ENCODE peak calls at places on chromosomes 12 and 14, in seven cellular contexts. Y, A, V, M, F, G and N are unnamed samples.

GRCh38 chr12:120833849-120834248 is 70.3 kb downstream of the SPPL3 start:
- DNase-seq in Y (peak; percentile 64), A (peak; percentile 27), V (no peak), M (no peak), F (peak; percentile 75), G (no peak), N (no peak)

GRCh38 chr14:22438742-22439141 is 150.3 kb downstream of the DAD1 start:
- DNase-seq in Y (no peak), A (no peak), V (no peak), M (no peak), F (no peak), G (no peak), N (no peak)

GRCh38 chr14:93549578-93549977 is 118.8 kb downstream of the UNC79 start:
- DNase-seq in Y (no peak), A (no peak), V (no peak), M (no peak), F (no peak), G (no peak), N (no peak)

GRCh38 chr14:88007608-88008007 is 2.7 kb downstream of the GPR65 start:
- DNase-seq in Y (no peak), A (no peak), V (no peak), M (no peak), F (no peak), G (no peak), N (no peak)

GRCh38 chr14:56036353-56036752 is 81.9 kb upstream of the PELI2 start:
- DNase-seq in Y (no peak), A (no peak), V (no peak), M (no peak), F (peak; percentile 8), G (peak; percentile 41), N (no peak)

GRCh38 chr14:59464651-59465569 is at the start of gene GPR135:
- DNase-seq in Y (peak; percentile 56), A (peak; percentile 80), V (no peak), M (peak; percentile 59), F (peak; percentile 78), G (peak; percentile 70), N (peak; percentile 62)

GRCh38 chr12:15664491-15664890 is 124.7 kb downstream of the EPS8 start:
- DNase-seq in Y (peak; percentile 56), A (peak; percentile 78), V (no peak), M (no peak), F (peak; percentile 51), G (no peak), N (peak; percentile 73)

GRCh38 chr12:63989301-63989845 is 144.9 kb downstream of the SRGAP1 start:
- DNase-seq in Y (peak; percentile 77), A (peak; percentile 87), V (no peak), M (peak; percentile 47), F (peak; percentile 52), G (no peak), N (peak; percentile 85)

GRCh38 chr12:77402726-77403125 is 337.4 kb upstream of the E2F7 start:
- DNase-seq in Y (peak; percentile 3), A (peak; percentile 89), V (no peak), M (peak; percentile 44), F (peak; percentile 50), G (no peak), N (peak; percentile 87)

GRCh38 chr12:21695896-21696295 is 38.3 kb upstream of the LDHB start:
- DNase-seq in Y (no peak), A (no peak), V (no peak), M (no peak), F (peak; percentile 23), G (no peak), N (no peak)

GRCh38 chr12:113889806-113890581 is 76.1 kb downstream of the RBM19 start:
- DNase-seq in Y (no peak), A (peak; percentile 24), V (no peak), M (no peak), F (no peak), G (peak; percentile 25), N (no peak)

GRCh38 chr12:53676715-53677611 is 1.1 kb upstream of the ATP5MC2 start:
- DNase-seq in Y (peak; percentile 32), A (peak; percentile 35), V (no peak), M (peak; percentile 26), F (peak; percentile 66), G (peak; percentile 74), N (no peak)

GRCh38 chr12:130686511-130686981 is 29.6 kb downstream of the RIMBP2 start:
- DNase-seq in Y (no peak), A (no peak), V (no peak), M (no peak), F (no peak), G (no peak), N (no peak)

GRCh38 chr12:45930369-45930768 is 60.0 kb downstream of the SCAF11 start:
- DNase-seq in Y (no peak), A (no peak), V (no peak), M (no peak), F (no peak), G (no peak), N (no peak)

GRCh38 chr14:50023671-50024490 is 92.5 kb downstream of the VCPKMT start:
- DNase-seq in Y (peak; percentile 89), A (peak; percentile 91), V (no peak), M (no peak), F (peak; percentile 91), G (no peak), N (peak; percentile 89)

GRCh38 chr14:22088614-22089359 is 415.2 kb upstream of the OR4E1 start:
- DNase-seq in Y (peak; percentile 27), A (peak; percentile 4), V (no peak), M (peak; percentile 83), F (no peak), G (no peak), N (no peak)

GRCh38 chr12:50258167-50258551 is 25.2 kb downstream of the LIMA1 start:
- DNase-seq in Y (no peak), A (no peak), V (no peak), M (no peak), F (peak; percentile 46), G (no peak), N (no peak)
- H2AFZ ChIP-seq in Y (no peak overlapping the region), A (no peak overlapping the region), V (no peak overlapping the region), M (no peak overlapping the region), F (no peak overlapping the region), G (no peak overlapping the region), N (no peak overlapping the region)

GRCh38 chr12:92136883-92137582 is 8.6 kb downstream of the BTG1 start:
- DNase-seq in Y (peak; percentile 97), A (peak; percentile 90), V (no peak), M (peak; percentile 68), F (peak; percentile 90), G (peak; percentile 48), N (peak; percentile 87)

GRCh38 chr12:92138144-92138543 is 7.5 kb downstream of the BTG1 start:
- DNase-seq in Y (no peak), A (no peak), V (no peak), M (peak; percentile 24), F (peak; percentile 21), G (no peak), N (no peak)

GRCh38 chr12:92134638-92135274 is 10.9 kb downstream of the BTG1 start:
- DNase-seq in Y (peak; percentile 84), A (peak; percentile 82), V (no peak), M (peak; percentile 56), F (peak; percentile 85), G (no peak), N (peak; percentile 75)

GRCh38 chr12:92133795-92134637 is 11.6 kb downstream of the BTG1 start:
- DNase-seq in Y (no peak), A (no peak), V (no peak), M (no peak), F (no peak), G (no peak), N (no peak)

DNA sequence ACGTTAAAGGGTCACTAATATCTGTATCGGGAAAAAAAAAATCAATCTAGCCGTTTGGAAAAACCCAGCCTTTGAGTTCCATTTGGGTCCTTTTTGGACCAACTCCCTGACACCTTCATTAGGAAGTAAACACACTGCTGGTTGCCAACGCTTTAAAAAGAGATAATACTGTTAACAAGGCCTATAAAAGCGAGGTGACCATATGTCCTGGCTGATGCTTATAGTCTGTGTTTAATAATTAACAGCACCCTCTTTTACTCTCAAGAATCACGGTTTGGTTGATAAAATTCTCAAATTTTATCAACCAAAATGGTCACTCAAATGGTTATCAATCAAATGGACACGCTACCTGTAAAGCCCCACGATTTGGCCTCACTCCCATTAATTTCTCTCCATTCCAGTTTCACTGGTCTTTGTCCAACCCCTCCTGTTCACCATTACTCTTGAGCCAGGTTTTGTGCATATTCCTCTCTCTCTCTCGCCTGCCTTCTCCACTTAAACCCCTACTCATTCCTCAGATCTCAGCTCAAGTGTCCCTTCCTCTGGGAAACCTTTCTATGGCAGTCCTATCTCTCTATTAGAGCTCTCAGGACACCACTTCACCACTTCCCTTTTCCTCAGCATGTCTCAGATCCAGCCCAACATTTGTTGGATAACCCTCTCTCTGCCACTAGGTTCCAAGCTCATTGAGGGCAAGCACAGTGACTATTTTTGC is 9.5 kb downstream of the BTG1 start:
- DNase-seq in Y (no peak), A (no peak), V (no peak), M (no peak), F (no peak), G (no peak), N (no peak)
- H3K4me1 ChIP-seq in Y (peaks cover 19% of the 10 kb centered on the region), A (peaks cover 22% of the 10 kb centered on the region), V (peaks cover 81% of the 10 kb centered on the region), M (peaks cover 57% of the 10 kb centered on the region), F (peaks cover 87% of the 10 kb centered on the region), G (peaks cover 76% of the 10 kb centered on the region), N (peaks cover 43% of the 10 kb centered on the region)

GRCh38 chr12:116568203-116568602 is 9.0 kb downstream of the MAP1LC3B2 start:
- DNase-seq in Y (no peak), A (no peak), V (no peak), M (no peak), F (no peak), G (no peak), N (no peak)

GRCh38 chr12:116564080-116564479 is 4.9 kb downstream of the MAP1LC3B2 start:
- DNase-seq in Y (no peak), A (no peak), V (no peak), M (no peak), F (no peak), G (no peak), N (no peak)

GRCh38 chr12:116562090-116562489 is 2.9 kb downstream of the MAP1LC3B2 start:
- DNase-seq in Y (no peak), A (no peak), V (no peak), M (no peak), F (no peak), G (no peak), N (no peak)

GRCh38 chr12:116563262-116563661 is 4.1 kb downstream of the MAP1LC3B2 start:
- DNase-seq in Y (no peak), A (no peak), V (no peak), M (no peak), F (no peak), G (no peak), N (no peak)

GRCh38 chr12:116565963-116566362 is 6.8 kb downstream of the MAP1LC3B2 start:
- DNase-seq in Y (no peak), A (no peak), V (no peak), M (no peak), F (no peak), G (no peak), N (no peak)
- H2AFZ ChIP-seq in Y (no peak overlapping the region), A (no peak overlapping the region), V (no peak overlapping the region), M (no peak overlapping the region), F (no peak overlapping the region), G (no peak overlapping the region), N (no peak overlapping the region)

GRCh38 chr14:104639481-104639880 is 34.9 kb upstream of the TMEM179 start:
- DNase-seq in Y (no peak), A (no peak), V (no peak), M (no peak), F (no peak), G (no peak), N (no peak)
- H3K4me1 ChIP-seq in Y (no peaks in the 10 kb centered on the region), A (no peaks in the 10 kb centered on the region), V (no peaks in the 10 kb centered on the region), M (no peaks in the 10 kb centered on the region), F (no peaks in the 10 kb centered on the region), G (no peaks in the 10 kb centered on the region), N (no peaks in the 10 kb centered on the region)